ENCODE peak calls at places on chromosomes 6 and 20, in four cellular contexts. Y is Jurkat, Clone E6-1; R is heart right ventricle; G is cardiac fibroblast. N is an unnamed sample.

GRCh38 chr20:46631212-46631869 is 19.9 kb downstream of the SLC13A3 start:
- DNase-seq in Y (no peak), R (no peak), G (peak; percentile 40), N (no peak)

GRCh38 chr20:4873396-4873795 is 127.9 kb downstream of the SLC23A2 start:
- DNase-seq in R (no peak), G (no peak), Y (no peak), N (no peak)

GRCh38 chr6:80531676-80532619 is 425.5 kb downstream of the BCKDHB start:
- DNase-seq in R (no peak), Y (no peak), G (peak; percentile 19), N (no peak)

GRCh38 chr20:8094415-8094818 is 37.6 kb upstream of the PLCB1 start:
- DNase-seq in Y (no peak), R (peak; percentile 22), G (peak; percentile 89), N (no peak)

GRCh38 chr6:46638650-46639049 is 14.0 kb downstream of the CYP39A1 start:
- DNase-seq in R (no peak), Y (no peak), G (no peak), N (no peak)

GRCh38 chr6:152094992-152095592 is 287.6 kb downstream of the ESR1 start:
- DNase-seq in R (peak; percentile 61), Y (no peak), G (peak; percentile 100), N (peak; percentile 99)

GRCh38 chr6:2635911-2636310 is 114.8 kb downstream of the MYLK4 start:
- DNase-seq in G (no peak), Y (no peak), R (no peak), N (no peak)

GRCh38 chr6:109978174-109979032 is at the start of gene GPR6:
- DNase-seq in R (peak; percentile 70), Y (no peak), G (peak; percentile 49), N (no peak)

GRCh38 chr6:89909991-89910390 is 15.7 kb downstream of the GJA10 start:
- DNase-seq in R (no peak), Y (no peak), G (no peak), N (no peak)

GRCh38 chr6:3841066-3841454 is 8.1 kb upstream of the FAM50B start:
- DNase-seq in G (peak; percentile 67), Y (no peak), R (no peak), N (no peak)

GRCh38 chr20:17622851-17623508 is 53.1 kb downstream of the DSTN start:
- DNase-seq in R (no peak), G (no peak), Y (no peak), N (no peak)

GRCh38 chr20:53840462-53841000 is 229.9 kb downstream of the BCAS1 start:
- DNase-seq in G (no peak), Y (no peak), R (no peak), N (no peak)

GRCh38 chr6:7671581-7671980 is 54.3 kb upstream of the BMP6 start:
- DNase-seq in G (peak; percentile 63), R (no peak), Y (no peak), N (no peak)

GRCh38 chr6:112275365-112275764 is 21.0 kb upstream of the LAMA4 start:
- DNase-seq in G (no peak), R (no peak), Y (no peak), N (no peak)

GRCh38 chr20:17971571-17972013 is 2.8 kb downstream of the MGME1 start:
- DNase-seq in R (no peak), Y (no peak), G (peak; percentile 64), N (peak; percentile 72)

GRCh38 chr20:43404880-43405279 is 52.8 kb upstream of the SRSF6 start:
- DNase-seq in G (peak; percentile 24), R (no peak), Y (no peak), N (no peak)

GRCh38 chr20:62736026-62736406 is 27.4 kb downstream of the NTSR1 start:
- DNase-seq in Y (no peak), R (no peak), G (no peak), N (no peak)

GRCh38 chr6:14804444-14805210 is 441.2 kb upstream of the JARID2 start:
- DNase-seq in Y (no peak), G (peak; percentile 84), R (peak; percentile 90), N (peak; percentile 75)

GRCh38 chr6:111709615-111710398 is 104.1 kb upstream of the TRAF3IP2 start:
- DNase-seq in R (peak; percentile 41), Y (peak; percentile 73), G (peak; percentile 84), N (no peak)

GRCh38 chr6:160177220-160177619 is 55.6 kb downstream of the SLC22A1 start:
- DNase-seq in G (no peak), R (no peak), Y (no peak), N (no peak)

GRCh38 chr6:149925253-149925973 is 2.5 kb upstream of the RAET1G start:
- DNase-seq in R (peak; percentile 49), Y (no peak), G (peak; percentile 16), N (no peak)

GRCh38 chr6:137871299-137871698 is 4.2 kb downstream of the TNFAIP3 start:
- DNase-seq in R (no peak), G (peak; percentile 51), Y (no peak), N (no peak)

GRCh38 chr6:81752969-81753708 is 658 bp upstream of the TENT5A start:
- DNase-seq in R (peak; percentile 97), Y (no peak), G (peak; percentile 89), N (peak; percentile 45)

GRCh38 chr6:34074064-34074739 is 71.7 kb downstream of the GRM4 start:
- DNase-seq in R (no peak), G (no peak), Y (no peak), N (no peak)

GRCh38 chr6:8059129-8059528 is 5.1 kb downstream of the BLOC1S5 start:
- DNase-seq in Y (no peak), R (no peak), G (peak; percentile 72), N (no peak)

GRCh38 chr6:28807682-28808280 is 116.0 kb downstream of the TRIM27 start:
- DNase-seq in R (no peak), Y (peak; percentile 79), G (peak; percentile 88), N (no peak)

GRCh38 chr6:25623065-25623464 is 28.9 kb upstream of the SCGN start:
- DNase-seq in R (no peak), Y (no peak), G (no peak), N (no peak)

GRCh38 chr6:2760882-2761842 is 4.0 kb upstream of the WRNIP1 start:
- DNase-seq in Y (peak; percentile 73), G (peak; percentile 40), R (no peak), N (no peak)

GRCh38 chr6:33983721-33984465 is 162.0 kb downstream of the GRM4 start:
- DNase-seq in R (no peak), Y (no peak), G (no peak), N (no peak)

GRCh38 chr20:63497946-63498935 is 642 bp downstream of the EEF1A2 start:
- DNase-seq in Y (no peak), G (peak; percentile 46), R (peak; percentile 65), N (no peak)

GRCh38 chr6:107026965-107027364 is 1.0 kb upstream of the MTRES1 start:
- DNase-seq in R (no peak), Y (no peak), G (no peak), N (no peak)

GRCh38 chr6:38517005-38517404 is 122.7 kb downstream of the BTBD9 start:
- DNase-seq in Y (no peak), G (peak; percentile 43), R (no peak), N (no peak)

GRCh38 chr20:51366155-51366886 is 176.2 kb downstream of the NFATC2 start:
- DNase-seq in G (peak; percentile 100), R (peak; percentile 68), Y (no peak), N (peak; percentile 100)
- H3K4me3 ChIP-seq in G (peak overlapping the region; percentile 10), R (no peak overlapping the region), Y (no peak overlapping the region), N (no peak overlapping the region)

DNA sequence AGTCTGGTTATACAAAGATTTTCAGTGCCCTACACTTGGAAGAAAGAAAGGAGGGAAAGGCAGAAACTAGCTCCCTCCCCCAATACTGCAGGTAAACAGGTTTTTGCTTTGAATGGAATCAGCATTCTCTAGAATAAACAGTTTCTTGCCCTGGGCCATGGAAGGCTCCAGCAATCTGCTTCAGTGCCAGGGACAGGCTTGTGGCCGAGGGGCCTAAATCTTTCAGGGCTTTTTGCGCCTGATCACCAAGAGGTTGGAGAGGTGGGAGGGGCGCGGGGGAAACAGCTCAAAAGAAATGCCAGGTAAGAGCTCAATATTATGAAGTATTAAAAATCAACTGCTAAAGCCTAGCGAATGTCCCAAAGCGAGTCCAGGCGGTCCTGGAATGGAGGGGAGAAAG is 23.8 kb downstream of the TFAP2B start:
- DNase-seq in R (no peak), Y (no peak), G (no peak), N (no peak)
- H3K4me3 ChIP-seq in R (no peak overlapping the region), Y (no peak overlapping the region), G (no peak overlapping the region), N (no peak overlapping the region)

DNA sequence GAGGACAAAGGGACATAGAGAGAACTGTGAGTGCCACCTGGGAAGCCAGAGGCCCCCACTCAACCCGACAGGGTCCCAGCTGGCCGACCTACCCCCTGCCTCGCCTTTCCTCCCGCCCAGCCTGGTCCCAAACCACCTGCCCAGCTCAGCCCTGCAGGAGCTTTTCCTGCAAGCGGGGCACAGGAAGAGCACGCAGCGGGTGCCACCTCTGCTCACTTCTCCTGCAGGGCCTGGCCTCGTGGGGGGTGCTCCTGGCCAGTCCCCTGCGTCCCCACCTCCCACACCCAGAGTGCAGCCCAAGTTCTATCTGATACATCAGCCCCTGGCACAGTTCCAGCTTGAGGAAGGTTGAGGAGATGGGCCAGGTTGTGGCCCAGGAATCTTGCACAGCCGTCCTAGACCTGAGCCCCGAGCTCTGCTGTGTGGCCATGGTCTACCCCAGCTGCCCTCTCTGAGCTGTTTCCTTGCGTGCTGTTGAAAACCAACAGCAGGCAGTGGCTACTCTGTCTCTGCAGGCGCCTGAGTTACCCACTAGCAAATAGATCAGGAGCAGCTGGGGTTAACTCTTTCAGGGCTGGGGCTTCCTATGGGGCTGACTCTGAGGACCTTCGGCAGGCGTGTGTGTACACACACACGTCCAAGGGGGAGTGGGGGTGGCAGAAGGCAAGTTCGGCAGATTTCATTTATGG is 1.7 kb downstream of the NECAB3 start:
- DNase-seq in Y (no peak), R (no peak), G (no peak), N (no peak)
- H3K4me3 ChIP-seq in Y (no peak overlapping the region), R (peak overlapping the region; percentile 70), G (no peak overlapping the region), N (peak overlapping the region; percentile 71)

GRCh38 chr20:842547-842940 is 9.0 kb downstream of the FAM110A start:
- DNase-seq in R (no peak), G (no peak), Y (no peak), N (no peak)

GRCh38 chr20:845967-846893 is 12.7 kb downstream of the FAM110A start:
- DNase-seq in G (no peak), R (peak; percentile 22), Y (no peak), N (no peak)

GRCh38 chr20:845226-845868 is 11.8 kb downstream of the FAM110A start:
- DNase-seq in G (no peak), Y (no peak), R (peak; percentile 23), N (no peak)

GRCh38 chr20:843908-844307 is 10.4 kb downstream of the FAM110A start:
- DNase-seq in Y (no peak), G (no peak), R (no peak), N (no peak)

DNA sequence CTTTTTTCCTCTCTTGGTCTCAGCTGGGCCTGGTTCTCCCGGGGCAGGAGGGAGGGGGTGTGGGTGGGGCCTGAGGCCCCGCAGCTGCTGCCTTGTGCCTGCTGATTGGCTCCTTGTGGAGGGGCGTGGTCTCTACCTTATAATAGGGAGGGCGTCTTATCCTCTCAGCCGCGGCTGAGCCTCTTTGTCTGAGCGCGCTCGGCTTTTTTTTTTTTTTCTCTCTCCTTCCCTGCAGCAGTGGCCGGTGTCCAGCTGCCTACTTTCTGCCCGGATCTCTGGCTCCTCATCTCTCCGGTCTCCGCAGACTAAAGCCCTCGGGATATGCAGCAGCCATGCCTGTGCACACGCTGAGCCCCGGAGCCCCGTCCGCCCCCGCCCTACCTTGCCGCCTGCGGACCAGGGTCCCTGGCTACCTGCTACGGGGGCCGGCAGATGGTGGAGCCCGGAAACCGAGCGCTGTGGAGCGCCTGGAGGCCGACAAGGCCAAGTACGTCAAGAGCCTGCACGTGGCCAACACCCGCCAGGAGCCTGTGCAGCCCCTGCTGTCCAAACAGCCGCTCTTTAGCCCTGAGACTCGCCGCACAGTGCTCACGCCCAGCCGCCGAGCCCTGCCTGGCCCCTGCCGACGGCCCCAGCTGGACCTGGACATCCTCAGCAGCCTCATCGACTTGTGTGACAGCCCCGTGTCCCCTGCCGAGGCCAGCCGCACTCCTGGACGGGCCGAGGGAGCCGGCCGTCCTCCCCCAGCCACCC is 11.1 kb downstream of the FAM110A start:
- DNase-seq in Y (peak; percentile 89), R (peak; percentile 88), G (peak; percentile 91), N (peak; percentile 28)
- H3K4me3 ChIP-seq in Y (peak overlapping the region; percentile 45), R (peak overlapping the region; percentile 51), G (peak overlapping the region; percentile 42), N (peak overlapping the region; percentile 55)